ENCODE peak calls at places on chromosomes 4 and X, in five cellular contexts. D, I, L, W and F are unnamed samples. For H3K4me1, the result is how much of the 10 kb centered on the place peaks cover.

GRCh38 chrX:12223650-12224049 is 85.4 kb downstream of the FRMPD4 start:
- DNase-seq in L (no peak), W (no peak), I (peak), D (no peak), F (no peak)

GRCh38 chr4:7660640-7661039 is 225.9 kb upstream of the PSAPL1 start:
- DNase-seq in W (no peak), I (no peak), L (no peak), D (peak), F (no peak)

GRCh38 chr4:35963383-35963782 is 280.9 kb downstream of the ARAP2 start:
- DNase-seq in L (no peak), I (no peak), W (no peak), D (no peak), F (no peak)

GRCh38 chr4:105088110-105088879 is 58.4 kb upstream of the TET2 start:
- DNase-seq in I (peak), D (no peak), W (peak), L (no peak), F (no peak)

GRCh38 chr4:182913036-182913435 is 4.2 kb downstream of the DCTD start:
- DNase-seq in I (no peak), W (no peak), D (no peak), L (no peak), F (no peak)

GRCh38 chrX:150544835-150545790 is 23.3 kb upstream of the MTM1 start:
- DNase-seq in L (no peak), D (no peak), W (no peak), I (no peak), F (no peak)

GRCh38 chr4:6777636-6778281 is 4.8 kb upstream of the KIAA0232 start:
- DNase-seq in I (no peak), D (no peak), L (no peak), W (no peak), F (no peak)

GRCh38 chrX:45758319-45758718 is 557.6 kb upstream of the DIPK2B start:
- DNase-seq in D (no peak), L (no peak), I (peak), W (no peak), F (no peak)

GRCh38 chrX:153769865-153770605 is 6.0 kb downstream of the PLXNB3 start:
- DNase-seq in D (no peak), L (no peak), I (no peak), W (no peak), F (no peak)

GRCh38 chr4:88591787-88592599 is at the start of gene HERC3:
- DNase-seq in D (peak), W (peak), L (peak), I (peak), F (peak)

GRCh38 chr4:144336633-144337032 is 196.1 kb upstream of the GYPA start:
- DNase-seq in I (no peak), D (no peak), L (no peak), W (no peak), F (no peak)

GRCh38 chr4:181952478-181952877 is 290.7 kb upstream of the TENM3 start:
- DNase-seq in W (peak), I (peak), L (no peak), D (no peak), F (no peak)

GRCh38 chrX:146907391-146908240 is 93.1 kb upstream of the CXorf51A start:
- DNase-seq in D (no peak), L (no peak), W (no peak), I (no peak), F (no peak)

GRCh38 chr4:107825072-107825789 is 499 bp downstream of the SGMS2 start:
- DNase-seq in D (peak), W (peak), L (no peak), I (peak), F (no peak)

GRCh38 chr4:20337261-20337664 is 85.6 kb downstream of the SLIT2 start:
- DNase-seq in I (no peak), W (peak), D (no peak), L (no peak), F (no peak)

GRCh38 chrX:131955099-131955777 is 67.9 kb upstream of the STK26 start:
- DNase-seq in D (no peak), W (no peak), L (no peak), I (no peak), F (no peak)

GRCh38 chrX:123960956-123961267 is 594 bp upstream of the STAG2 start:
- DNase-seq in W (no peak), I (no peak), D (no peak), L (no peak), F (no peak)

GRCh38 chr4:8341691-8342090 is 72.1 kb downstream of the HTRA3 start:
- DNase-seq in D (no peak), L (no peak), W (no peak), I (no peak), F (no peak)

GRCh38 chr4:159341486-159341885 is 238.6 kb downstream of the RAPGEF2 start:
- DNase-seq in W (peak), D (no peak), I (no peak), L (no peak), F (no peak)

GRCh38 chr4:157895205-157895604 is 277.6 kb downstream of the GASK1B start:
- DNase-seq in W (no peak), L (no peak), D (no peak), I (no peak), F (no peak)

GRCh38 chr4:157897971-157898370 is 274.9 kb downstream of the GASK1B start:
- DNase-seq in D (no peak), L (no peak), W (no peak), I (no peak), F (no peak)

GRCh38 chr4:157896726-157897125 is 276.1 kb downstream of the GASK1B start:
- DNase-seq in I (no peak), W (no peak), D (no peak), L (no peak), F (no peak)

GRCh38 chr4:157898836-157899605 is 273.8 kb downstream of the GASK1B start:
- DNase-seq in I (no peak), L (no peak), W (no peak), D (no peak), F (no peak)
- H3K27ac ChIP-seq in I (no peak), L (no peak), W (no peak), D (no peak), F (no peak)

DNA sequence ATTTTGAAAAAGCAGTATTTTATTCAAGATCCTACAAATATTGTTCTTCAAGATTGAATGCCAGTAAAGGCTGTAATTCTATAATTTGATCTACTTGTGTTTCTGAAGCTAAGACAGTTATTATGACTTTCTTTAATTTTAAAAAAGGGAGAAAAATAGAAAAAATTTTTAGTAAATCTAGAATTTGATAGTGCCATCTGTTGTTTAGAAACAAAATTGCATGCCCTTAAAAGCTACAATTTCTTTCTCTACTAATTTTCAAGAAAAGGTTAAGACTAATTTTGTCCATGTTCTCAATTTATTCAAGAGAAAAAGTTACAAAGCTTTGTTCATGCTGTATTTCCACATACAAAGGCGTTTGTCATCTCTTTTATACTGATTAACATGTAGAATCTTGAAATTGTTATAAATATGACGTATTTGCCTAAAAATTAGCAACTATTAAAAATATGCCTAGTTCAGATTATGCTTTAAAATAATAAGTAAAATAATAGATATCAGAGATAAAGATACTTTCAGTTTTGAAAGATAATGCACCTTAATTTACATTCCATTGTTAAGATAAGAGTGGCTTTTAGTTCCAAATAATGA is 25.6 kb upstream of the MMRN1 start:
- DNase-seq in D (no peak), I (peak), L (no peak), W (no peak), F (no peak)
- H3K4me1 ChIP-seq in D (under half), I (under half), L (under half), W (under half), F (under half)

DNA sequence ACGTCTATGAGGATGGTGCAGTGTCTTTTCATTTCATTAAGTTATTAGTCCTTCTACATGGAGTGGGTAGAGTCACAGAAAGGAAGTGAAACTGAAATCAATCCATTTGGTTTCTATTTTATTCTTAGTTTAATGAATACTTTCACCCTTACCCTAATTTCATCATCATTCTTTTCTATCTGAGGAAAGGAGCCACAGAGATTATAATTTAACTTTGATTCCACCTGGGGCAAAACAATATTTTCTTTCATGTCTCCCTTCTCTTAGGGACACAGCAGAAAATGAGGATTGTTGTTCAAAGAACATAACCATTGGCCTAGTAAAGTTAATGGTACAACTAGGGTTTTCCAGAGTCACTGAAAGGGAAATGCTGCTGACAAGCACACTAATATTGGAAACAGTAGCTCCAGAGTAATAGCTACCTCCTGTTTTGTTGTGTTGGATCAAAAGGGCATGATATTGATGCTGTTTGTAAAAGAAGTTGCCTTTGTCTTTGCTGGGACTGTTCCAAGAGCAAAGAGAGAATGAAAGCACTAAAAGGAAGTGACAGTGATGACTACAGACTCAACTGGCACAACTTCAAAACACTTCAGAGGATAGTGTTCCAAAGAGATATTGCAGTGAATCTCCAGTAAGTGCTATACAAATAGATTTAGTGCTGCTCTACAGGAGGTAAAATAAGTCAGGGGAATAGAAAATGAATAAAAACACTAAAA is 247.1 kb upstream of the PITX2 start:
- DNase-seq in D (no peak), W (peak), L (no peak), I (no peak), F (no peak)
- H3K4me3 ChIP-seq in D (no peak), W (no peak), L (no peak), I (no peak), F (no peak)

DNA sequence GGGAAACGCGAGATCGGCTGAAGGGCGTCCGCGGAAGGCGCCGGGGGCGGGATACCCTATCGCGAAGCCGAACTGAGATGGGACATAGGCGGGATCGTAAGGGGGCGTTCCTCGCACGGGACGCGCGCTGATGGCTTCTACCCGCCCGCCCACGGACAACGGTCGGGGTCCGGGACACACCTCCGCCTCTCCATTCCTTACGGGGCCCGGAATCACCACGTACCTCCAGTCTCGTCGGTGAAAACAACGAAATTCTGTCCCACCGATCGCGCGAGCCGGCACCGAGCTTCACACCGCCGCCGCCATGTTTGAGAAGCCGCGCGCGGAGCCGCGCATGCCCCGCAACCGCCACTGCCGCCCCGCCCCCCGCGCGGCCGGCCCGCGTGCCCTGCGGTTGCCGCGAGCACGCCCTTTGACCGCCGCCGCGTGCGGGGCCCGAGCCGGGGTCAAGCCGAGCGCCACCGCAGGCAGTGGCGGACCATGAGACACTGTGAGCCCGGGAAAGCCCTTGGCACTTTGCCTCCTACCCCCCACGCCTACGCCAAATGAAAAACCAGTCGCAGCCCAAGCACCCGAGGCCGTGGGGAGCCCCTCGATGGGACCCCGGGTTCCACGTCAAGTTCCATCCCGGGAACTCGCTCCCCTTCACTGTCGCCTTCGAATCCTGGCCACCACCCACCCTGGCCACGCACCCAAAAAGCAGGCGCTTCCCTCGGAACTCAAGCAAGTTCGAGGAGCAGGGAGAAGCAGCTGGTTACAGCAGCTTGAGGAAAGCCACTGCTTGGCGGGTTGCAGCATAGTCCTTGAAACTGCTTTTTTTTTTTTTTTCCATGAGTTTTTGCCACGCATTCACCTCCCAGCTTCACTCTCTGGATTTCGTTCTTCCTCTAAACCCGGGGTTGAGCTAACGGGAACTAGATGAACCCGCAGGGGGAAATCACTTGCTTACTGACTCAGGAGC is at the start of gene SCML2:
- DNase-seq in I (peak), D (peak), L (peak), W (peak), F (peak)
- H3K27ac ChIP-seq in I (no peak), D (no peak), L (no peak), W (peak), F (no peak)

GRCh38 chr4:97411352-97411751 is 731.9 kb downstream of the STPG2 start:
- DNase-seq in D (no peak), W (no peak), L (no peak), I (no peak), F (no peak)

GRCh38 chr4:97412331-97412730 is 730.9 kb downstream of the STPG2 start:
- DNase-seq in I (no peak), W (no peak), D (no peak), L (no peak), F (no peak)
- H3K4me1 ChIP-seq in I (under half), W (under half), D (under half), L (under half), F (under half)

GRCh38 chrX:71534773-71535544 is 2.1 kb downstream of the OGT start:
- DNase-seq in L (no peak), D (no peak), W (no peak), I (peak), F (no peak)

GRCh38 chrX:71533850-71534515 is 1.1 kb downstream of the OGT start:
- DNase-seq in D (peak), L (peak), W (peak), I (peak), F (peak)

GRCh38 chrX:71533514-71533849 is 578 bp downstream of the OGT start:
- DNase-seq in L (no peak), I (no peak), D (no peak), W (no peak), F (no peak)

GRCh38 chrX:71537743-71538142 is 4.8 kb downstream of the OGT start:
- DNase-seq in I (no peak), W (no peak), L (no peak), D (no peak), F (no peak)

GRCh38 chrX:71536285-71536684 is 3.4 kb downstream of the OGT start:
- DNase-seq in D (no peak), L (no peak), I (no peak), W (no peak), F (no peak)
- H3K4me3 ChIP-seq in D (peak), L (peak), I (peak), W (peak), F (peak)

DNA sequence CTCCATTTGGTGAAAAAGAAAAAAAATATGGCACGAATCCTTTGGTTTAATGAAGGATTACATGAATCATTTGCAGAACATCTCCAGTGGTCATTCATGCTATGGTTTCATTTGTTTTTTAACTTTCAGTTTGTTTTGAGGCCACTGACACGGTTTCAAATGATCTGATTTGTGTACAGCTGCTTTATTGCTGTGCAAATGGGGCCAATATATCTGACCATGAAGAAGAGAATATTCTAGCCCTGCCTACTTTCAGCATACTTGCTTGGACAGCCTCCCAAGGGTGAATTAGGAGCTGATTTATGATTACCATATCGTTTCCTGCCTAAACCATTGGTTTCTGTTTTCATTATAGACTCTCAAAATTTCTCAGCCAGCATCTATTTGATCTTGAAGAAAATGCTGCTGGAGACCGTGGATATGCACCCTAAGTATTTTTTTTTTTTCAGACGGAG is 30.7 kb downstream of the SPARCL1 start:
- DNase-seq in D (no peak), L (no peak), W (no peak), I (no peak), F (no peak)
- H3K27ac ChIP-seq in D (peak), L (no peak), W (no peak), I (no peak), F (no peak)

DNA sequence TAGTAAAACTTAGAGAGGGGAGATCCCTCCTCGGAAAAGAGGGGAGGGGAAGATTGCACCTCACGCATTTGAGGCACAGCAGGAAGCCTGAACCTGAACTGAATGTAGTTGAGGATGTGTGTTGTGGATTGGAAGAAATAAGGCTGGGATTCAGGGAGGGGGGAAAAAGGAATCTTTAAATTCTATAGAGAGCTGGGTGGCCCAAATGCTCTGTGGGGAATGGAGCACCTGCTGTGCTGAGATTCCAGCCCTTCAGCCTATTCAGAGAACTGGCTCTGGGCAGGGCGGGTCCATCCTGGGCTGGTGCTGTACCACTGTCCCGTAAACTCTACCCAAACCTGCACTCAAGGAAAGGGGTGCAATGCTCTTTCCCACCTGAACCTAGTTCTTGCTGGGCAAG is 4.1 kb downstream of the FOXO4 start:
- DNase-seq in I (no peak), W (no peak), L (no peak), D (no peak), F (no peak)
- H3K4me1 ChIP-seq in I (under half), W (under half), L (half or more), D (under half), F (half or more)